ENCODE peak calls at places on chromosomes 12 and 14, in nine cellular contexts. M is iris pigment epithelial cell; K is kidney epithelial cell; S is fibroblast of mammary gland; N is T-helper 9 cell; H is stimulated activated effector memory CD8-positive, alpha-beta T cell treated with anti-CD3 and anti-CD28 coated beads, Interleukin-12 subunit alpha, Interleukin-12 subunit beta, amount 100 ng/mL, for 72 hours; J is MCF 10A; R is NCI-H510A treated with DMSO at 0.1 percent for 48 hours; I is RWPE1. L is an unnamed sample.

GRCh38 chr12:57755454-57756372 is 810 bp downstream of the MARCHF9 start:
- DNase-seq in M (no peak), K (no peak), S (no peak), N (peak; percentile 48), H (no peak), J (no peak), R (no peak), I (no peak), L (no peak)

GRCh38 chr12:24902521-24903304 is 46.2 kb downstream of the BCAT1 start:
- DNase-seq in M (peak; percentile 55), K (no peak), S (peak; percentile 30), N (no peak), H (peak; percentile 26), J (no peak), R (no peak), I (no peak), L (peak; percentile 80)

GRCh38 chr12:1552171-1552570 is 42.2 kb downstream of the FBXL14 start:
- DNase-seq in M (no peak), K (no peak), S (peak; percentile 38), N (no peak), H (no peak), J (no peak), R (no peak), I (no peak), L (peak; percentile 62)

GRCh38 chr14:27573018-27573417 is 975.2 kb upstream of the NOVA1 start:
- DNase-seq in M (no peak), K (no peak), S (no peak), N (no peak), H (no peak), J (no peak), R (no peak), I (no peak), L (no peak)

GRCh38 chr12:82627799-82628198 is 58.9 kb upstream of the TMTC2 start:
- DNase-seq in M (peak; percentile 55), K (no peak), S (peak; percentile 28), N (no peak), H (no peak), J (peak; percentile 52), R (peak; percentile 37), I (peak; percentile 32), L (peak; percentile 23)

GRCh38 chr12:52401526-52401925 is 4.6 kb downstream of the KRT82 start:
- DNase-seq in M (no peak), K (no peak), S (no peak), N (no peak), H (no peak), J (no peak), R (no peak), I (no peak), L (no peak)

GRCh38 chr14:22976620-22977433 is 5.5 kb downstream of the AJUBA start:
- DNase-seq in M (peak; percentile 46), K (no peak), S (peak; percentile 46), N (no peak), H (no peak), J (peak; percentile 84), R (peak; percentile 47), I (no peak), L (peak; percentile 79)

GRCh38 chr12:6476496-6476895 is 6.0 kb upstream of the VAMP1 start:
- DNase-seq in M (peak; percentile 84), K (no peak), S (peak; percentile 67), N (no peak), H (no peak), J (no peak), R (no peak), I (no peak), L (peak; percentile 96)

GRCh38 chr14:98599082-98599481 is 672.9 kb downstream of the BCL11B start:
- DNase-seq in M (no peak), K (no peak), S (no peak), N (no peak), H (no peak), J (peak; percentile 37), R (no peak), I (no peak), L (no peak)

GRCh38 chr12:944201-944600 is 5.3 kb downstream of the RAD52 start:
- DNase-seq in M (no peak), K (no peak), S (no peak), N (no peak), H (no peak), J (no peak), R (no peak), I (no peak), L (no peak)

GRCh38 chr12:90940872-90941499 is 14.0 kb downstream of the CCER1 start:
- DNase-seq in M (peak; percentile 78), K (peak; percentile 35), S (peak; percentile 76), N (no peak), H (no peak), J (peak; percentile 68), R (peak; percentile 71), I (peak; percentile 33), L (peak; percentile 71)

GRCh38 chr12:45296046-45296586 is 80.2 kb downstream of the ANO6 start:
- DNase-seq in M (peak; percentile 39), K (no peak), S (no peak), N (no peak), H (no peak), J (no peak), R (no peak), I (no peak), L (no peak)

GRCh38 chr12:114311966-114312365 is 94.0 kb downstream of the TBX5 start:
- DNase-seq in M (no peak), K (no peak), S (peak; percentile 63), N (no peak), H (no peak), J (no peak), R (no peak), I (no peak), L (peak; percentile 87)

GRCh38 chr12:6183689-6184441 is 16.3 kb upstream of the CD9 start:
- DNase-seq in M (peak; percentile 56), K (no peak), S (no peak), N (no peak), H (no peak), J (peak; percentile 76), R (no peak), I (no peak), L (peak; percentile 79)

GRCh38 chr12:56160160-56160763 is 2.1 kb downstream of the MYL6 start:
- DNase-seq in M (peak; percentile 54), K (no peak), S (peak; percentile 54), N (peak; percentile 56), H (peak; percentile 34), J (no peak), R (no peak), I (peak; percentile 28), L (peak; percentile 72)

GRCh38 chr14:99644723-99645544 is at the start of gene HHIPL1:
- DNase-seq in M (peak; percentile 43), K (no peak), S (peak; percentile 17), N (no peak), H (no peak), J (no peak), R (no peak), I (peak; percentile 22), L (peak; percentile 57)

GRCh38 chr12:67650127-67650495 is 1.6 kb downstream of the DYRK2 start:
- DNase-seq in M (peak; percentile 11), K (no peak), S (peak; percentile 38), N (no peak), H (no peak), J (peak; percentile 7), R (peak; percentile 41), I (peak; percentile 22), L (peak; percentile 55)

GRCh38 chr12:117350140-117350539 is 11.3 kb downstream of the NOS1 start:
- DNase-seq in M (no peak), K (no peak), S (no peak), N (no peak), H (no peak), J (peak; percentile 53), R (no peak), I (peak; percentile 71), L (no peak)

GRCh38 chr14:63179383-63179782 is 24.9 kb upstream of the RHOJ start:
- DNase-seq in M (no peak), K (no peak), S (no peak), N (no peak), H (no peak), J (no peak), R (no peak), I (no peak), L (no peak)

GRCh38 chr14:101229666-101230065 is 326.1 kb upstream of the RTL1 start:
- DNase-seq in M (no peak), K (no peak), S (no peak), N (no peak), H (no peak), J (no peak), R (no peak), I (no peak), L (no peak)

GRCh38 chr12:45732936-45733335 is 3.4 kb downstream of the ARID2 start:
- DNase-seq in M (no peak), K (no peak), S (no peak), N (no peak), H (no peak), J (peak; percentile 2), R (no peak), I (no peak), L (no peak)

GRCh38 chr14:103562135-103562384 is 397 bp downstream of the BAG5 start:
- DNase-seq in M (peak; percentile 51), K (no peak), S (no peak), N (no peak), H (no peak), J (no peak), R (no peak), I (peak; percentile 53), L (no peak)

GRCh38 chr14:68583527-68584275 is 209.2 kb downstream of the ZFP36L1 start:
- DNase-seq in M (no peak), K (no peak), S (no peak), N (no peak), H (no peak), J (no peak), R (no peak), I (no peak), L (no peak)

GRCh38 chr12:106894774-106895173 is 60.9 kb upstream of the TMEM263 start:
- DNase-seq in M (no peak), K (no peak), S (no peak), N (no peak), H (no peak), J (no peak), R (no peak), I (no peak), L (no peak)

GRCh38 chr12:124607681-124608425 is 40.4 kb upstream of the NCOR2 start:
- DNase-seq in M (peak; percentile 45), K (no peak), S (peak; percentile 46), N (no peak), H (no peak), J (peak; percentile 57), R (no peak), I (peak; percentile 76), L (no peak)

GRCh38 chr12:11656550-11656949 is 7.1 kb downstream of the ETV6 start:
- DNase-seq in M (no peak), K (no peak), S (no peak), N (no peak), H (no peak), J (peak; percentile 41), R (no peak), I (no peak), L (peak; percentile 46)

GRCh38 chr14:69716483-69717187 is 50.3 kb upstream of the SRSF5 start:
- DNase-seq in M (peak; percentile 100), K (peak; percentile 90), S (peak; percentile 85), N (no peak), H (peak; percentile 31), J (peak; percentile 91), R (no peak), I (peak; percentile 77), L (peak; percentile 80)

GRCh38 chr12:6824962-6825381 is 3.2 kb upstream of the P3H3 start:
- DNase-seq in M (peak; percentile 45), K (no peak), S (peak; percentile 60), N (no peak), H (no peak), J (peak; percentile 26), R (no peak), I (no peak), L (peak; percentile 69)

GRCh38 chr14:77264466-77265186 is 6.4 kb downstream of the NGB start:
- DNase-seq in M (no peak), K (no peak), S (no peak), N (no peak), H (no peak), J (no peak), R (no peak), I (no peak), L (no peak)

GRCh38 chr12:122310636-122311035 is 44.3 kb upstream of the VPS33A start:
- DNase-seq in M (no peak), K (no peak), S (no peak), N (no peak), H (no peak), J (no peak), R (no peak), I (no peak), L (no peak)

GRCh38 chr12:123655420-123655819 is 15.5 kb upstream of the TCTN2 start:
- DNase-seq in M (no peak), K (no peak), S (no peak), N (no peak), H (no peak), J (no peak), R (no peak), I (no peak), L (no peak)